ENCODE peak calls at places on chromosomes 16 and 17, in eight cellular contexts. B is heart left ventricle, Z is Peyer's patch, J is body of pancreas, K is stomach, M is HCT116, D is ovary, Q is suprapubic skin. O is an unnamed sample.

GRCh38 chr17:2710804-2711607 is 558 bp downstream of the CLUH start:
- DNase-seq in Q (peak; percentile 76), Z (peak; percentile 71), K (no peak), B (no peak), M (no peak), J (peak; percentile 80), D (no peak), O (peak; percentile 39)

GRCh38 chr17:80219777-80220708 is at the start of the genes SGSH and SLC26A11:
- DNase-seq in K (peak; percentile 87), Q (peak; percentile 93), Z (peak; percentile 90), B (peak; percentile 86), D (peak; percentile 80), M (peak; percentile 13), J (peak; percentile 88), O (peak; percentile 65)

GRCh38 chr16:87383522-87384161 is at the start of gene FBXO31:
- DNase-seq in Z (peak; percentile 93), K (peak; percentile 89), M (peak; percentile 88), J (peak; percentile 83), Q (peak; percentile 91), B (peak; percentile 91), D (peak; percentile 85), O (peak; percentile 82)

GRCh38 chr17:37770631-37771518 is 26.0 kb upstream of the HNF1B start:
- DNase-seq in Z (peak; percentile 85), D (no peak), J (peak; percentile 85), M (peak; percentile 44), K (peak; percentile 84), B (peak; percentile 35), Q (no peak), O (no peak)

GRCh38 chr16:11757671-11758545 is 15.3 kb upstream of the TXNDC11 start:
- DNase-seq in K (no peak), J (no peak), D (no peak), B (no peak), M (no peak), Q (no peak), Z (peak; percentile 60), O (no peak)

GRCh38 chr17:2427910-2428309 is 27.1 kb upstream of the MNT start:
- DNase-seq in J (no peak), M (no peak), D (no peak), Z (no peak), B (no peak), Q (no peak), K (no peak), O (no peak)

GRCh38 chr16:66265556-66266133 is 100.8 kb upstream of the CDH5 start:
- DNase-seq in Z (no peak), B (no peak), D (no peak), J (no peak), Q (peak; percentile 50), M (no peak), K (no peak), O (no peak)

GRCh38 chr17:4450710-4451316 is 17.1 kb downstream of the SPNS3 start:
- DNase-seq in D (no peak), Q (no peak), B (no peak), K (no peak), M (no peak), J (no peak), Z (no peak), O (no peak)

GRCh38 chr17:54947396-54947795 is 21.1 kb downstream of the COX11 start:
- DNase-seq in D (no peak), K (no peak), M (no peak), Q (no peak), J (no peak), Z (no peak), B (no peak), O (no peak)

GRCh38 chr17:54948380-54948779 is 20.1 kb downstream of the COX11 start:
- DNase-seq in Z (no peak), Q (no peak), B (no peak), M (peak; percentile 70), D (no peak), K (no peak), J (no peak), O (no peak)

GRCh38 chr17:54956802-54957201 is 11.7 kb downstream of the COX11 start:
- DNase-seq in Z (no peak), J (no peak), D (no peak), Q (no peak), M (no peak), K (no peak), B (no peak), O (no peak)

GRCh38 chr17:54950116-54950515 is 18.3 kb downstream of the COX11 start:
- DNase-seq in J (no peak), D (no peak), Z (no peak), K (no peak), Q (no peak), B (no peak), M (no peak), O (no peak)

DNA sequence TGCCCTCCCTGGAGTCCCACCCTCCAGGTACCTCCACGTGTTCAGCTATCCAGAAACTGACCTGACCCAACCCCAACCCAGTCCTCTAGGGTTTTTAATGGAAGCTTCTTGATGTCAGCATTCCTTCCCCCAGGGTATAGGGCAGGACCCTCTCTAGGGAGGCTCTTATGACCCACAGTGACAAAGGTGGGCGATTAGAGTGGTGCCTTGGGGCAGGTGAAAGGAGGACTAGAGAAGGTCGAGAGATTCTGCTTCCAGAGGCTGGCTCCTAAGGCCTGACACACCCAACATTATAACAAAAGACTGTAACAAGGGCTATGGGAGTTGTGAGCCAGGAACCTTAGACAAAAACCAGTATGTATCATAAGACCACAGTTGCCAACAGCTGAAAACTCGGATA is 17.2 kb downstream of the COX11 start:
- DNase-seq in J (no peak), Q (no peak), K (no peak), Z (no peak), D (no peak), M (no peak), B (no peak), O (no peak)
- TF ChIP-seq POLR2A in J (no peak), Q (no peak), K (no peak), Z (no peak), D (no peak), M (no peak), B (no peak), O (no peak)

GRCh38 chr16:55033225-55034156 is 102.8 kb downstream of the IRX5 start:
- DNase-seq in K (no peak), Q (peak; percentile 72), Z (no peak), D (no peak), B (no peak), J (no peak), M (no peak), O (no peak)

GRCh38 chr16:55035956-55036355 is 105.3 kb downstream of the IRX5 start:
- DNase-seq in M (no peak), D (no peak), K (no peak), B (no peak), J (no peak), Q (peak; percentile 43), Z (no peak), O (no peak)

GRCh38 chr16:55037051-55037450 is 106.4 kb downstream of the IRX5 start:
- DNase-seq in Z (no peak), M (no peak), K (no peak), D (no peak), Q (no peak), J (no peak), B (no peak), O (no peak)

GRCh38 chr16:55036371-55036821 is 105.7 kb downstream of the IRX5 start:
- DNase-seq in B (no peak), M (no peak), K (no peak), Q (peak; percentile 37), D (no peak), J (no peak), Z (no peak), O (no peak)

DNA sequence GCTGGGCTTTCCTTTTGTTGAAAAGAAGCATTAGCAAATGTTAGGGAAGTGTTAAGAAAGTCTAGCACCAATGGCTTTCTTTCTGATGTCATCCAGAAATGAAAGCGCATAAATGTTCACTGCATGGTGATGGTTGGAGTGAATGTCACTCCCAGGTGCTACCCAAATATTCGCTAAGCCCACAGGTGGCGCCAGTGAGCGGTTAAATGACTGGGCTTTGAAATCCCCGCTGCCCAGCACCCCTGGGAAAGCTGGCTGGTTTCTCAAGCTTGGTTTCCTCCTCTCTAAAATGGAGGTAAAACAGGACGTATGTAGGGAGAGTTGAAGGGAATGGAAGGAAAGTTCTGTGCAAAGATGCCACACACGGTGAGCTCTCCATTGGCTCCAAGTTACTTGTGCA is 104.4 kb downstream of the IRX5 start:
- DNase-seq in D (no peak), Q (peak; percentile 57), K (peak; percentile 32), J (peak; percentile 42), B (no peak), Z (no peak), M (peak; percentile 19), O (no peak)
- TF ChIP-seq CTCF in D (no peak), Q (no peak), K (no peak), J (peak; percentile 43), B (peak; percentile 29), Z (peak; percentile 36), M (peak; percentile 73), O (no peak)

DNA sequence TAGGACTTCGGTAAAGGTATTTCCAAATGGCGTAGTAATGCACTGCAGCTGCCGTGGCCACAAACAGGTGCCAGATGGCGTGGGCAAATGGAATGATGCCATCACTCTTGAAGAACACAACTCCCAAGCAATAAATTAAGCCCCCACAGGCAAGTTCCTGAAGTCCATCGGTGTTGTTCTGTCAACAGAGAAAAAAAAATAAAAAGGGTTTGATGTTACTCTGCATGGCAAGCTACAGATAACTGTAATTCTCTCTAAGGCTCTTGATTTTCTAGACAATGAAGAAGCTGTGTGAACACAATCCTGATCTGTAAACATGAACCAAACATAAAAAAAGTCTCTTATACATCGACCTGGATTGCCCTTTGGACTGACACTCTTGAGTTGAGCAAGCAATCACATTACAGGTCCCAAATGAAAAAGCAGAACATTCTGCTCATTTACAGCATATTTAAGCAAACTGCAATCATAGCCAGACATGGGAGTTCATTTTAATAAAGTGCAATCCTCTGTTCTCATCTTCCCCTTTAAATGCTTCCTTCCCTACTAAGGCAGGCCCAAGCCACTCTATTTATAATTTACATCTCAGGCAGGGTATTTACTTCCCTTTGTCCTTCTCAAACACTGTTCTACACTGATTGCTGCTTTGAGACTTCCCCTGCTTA is 27.1 kb downstream of the MMD start:
- DNase-seq in K (no peak), M (no peak), B (no peak), D (no peak), Z (no peak), J (no peak), Q (no peak), O (no peak)
- H3K36me3 ChIP-seq in K (peaks cover 37% of the 10 kb centered on the region), M (no peaks in the 10 kb centered on the region), B (peaks cover 38% of the 10 kb centered on the region), D (no peaks in the 10 kb centered on the region), Z (peaks cover 8% of the 10 kb centered on the region), J (no peaks in the 10 kb centered on the region), Q (peaks cover 7% of the 10 kb centered on the region), O (no peaks in the 10 kb centered on the region)

GRCh38 chr17:45391918-45392317 is 40.8 kb downstream of the ARHGAP27 start:
- DNase-seq in D (no peak), J (no peak), M (no peak), B (no peak), K (no peak), Q (no peak), Z (no peak), O (no peak)

GRCh38 chr17:45394913-45395568 is 37.6 kb downstream of the ARHGAP27 start:
- DNase-seq in K (peak; percentile 63), B (peak; percentile 74), D (peak; percentile 64), M (peak; percentile 45), Q (peak; percentile 86), J (peak; percentile 68), Z (peak; percentile 70), O (no peak)

GRCh38 chr17:45393477-45393876 is 39.2 kb downstream of the ARHGAP27 start:
- DNase-seq in K (no peak), B (no peak), M (no peak), Q (no peak), D (no peak), J (no peak), Z (no peak), O (no peak)

GRCh38 chr17:45395569-45396415 is 36.9 kb downstream of the ARHGAP27 start:
- DNase-seq in M (no peak), D (no peak), Q (no peak), Z (peak; percentile 48), J (no peak), B (no peak), K (no peak), O (no peak)

GRCh38 chr17:45394001-45394912 is 38.4 kb downstream of the ARHGAP27 start:
- DNase-seq in Q (no peak), K (no peak), D (no peak), B (no peak), Z (no peak), J (no peak), M (no peak), O (no peak)
- TF ChIP-seq POLR2A in Q (no peak), K (no peak), D (no peak), B (no peak), Z (no peak), J (no peak), M (no peak), O (no peak)